ENCODE peak calls at places on chromosomes 2 and 18, in four cellular contexts. O, B, Y and A are unnamed samples.

GRCh38 chr18:8045160-8045885 is 478.2 kb downstream of the PTPRM start:
- DNase-seq in O (no peak), Y (no peak), B (no peak), A (no peak)

GRCh38 chr2:148177559-148177958 is 156.7 kb downstream of the MBD5 start:
- DNase-seq in O (no peak), Y (no peak), B (no peak), A (no peak)

GRCh38 chr2:208047840-208048239 is 22.5 kb upstream of the PLEKHM3 start:
- DNase-seq in B (no peak), Y (no peak), O (no peak), A (no peak)

GRCh38 chr2:69456950-69457445 is 19.8 kb upstream of the NFU1 start:
- DNase-seq in B (no peak), O (no peak), Y (no peak), A (no peak)

GRCh38 chr18:64919971-64920370 is 771.1 kb upstream of the LINC00305 start:
- DNase-seq in B (no peak), O (no peak), Y (no peak), A (no peak)

GRCh38 chr2:160390544-160391258 is 102.9 kb downstream of the RBMS1 start:
- DNase-seq in B (no peak), O (no peak), Y (no peak), A (no peak)

GRCh38 chr2:240398711-240399267 is 36.7 kb upstream of the GPC1 start:
- DNase-seq in B (no peak), Y (no peak), O (no peak), A (no peak)

GRCh38 chr2:80363330-80363729 is 58.8 kb upstream of the LRRTM1 start:
- DNase-seq in O (no peak), B (no peak), Y (no peak), A (no peak)

GRCh38 chr2:241770185-241770935 is 6.3 kb upstream of the GAL3ST2 start:
- DNase-seq in B (no peak), O (no peak), Y (no peak), A (peak)

GRCh38 chr2:145744541-145745386 is 1224.8 kb upstream of the ZEB2 start:
- DNase-seq in Y (peak), B (no peak), O (no peak), A (no peak)

GRCh38 chr2:145199052-145199451 is 679.1 kb upstream of the ZEB2 start:
- DNase-seq in O (no peak), B (no peak), Y (no peak), A (no peak)

GRCh38 chr2:179749210-179749609 is 112.2 kb downstream of the ZNF385B start:
- DNase-seq in Y (no peak), O (no peak), B (no peak), A (no peak)

GRCh38 chr2:126736133-126736874 is 80.3 kb downstream of the GYPC start:
- DNase-seq in Y (no peak), O (no peak), B (no peak), A (no peak)

GRCh38 chr2:46117379-46117778 is 179.8 kb upstream of the EPAS1 start:
- DNase-seq in Y (no peak), B (no peak), O (no peak), A (no peak)

GRCh38 chr2:235903803-235904637 is 264.2 kb downstream of the GBX2 start:
- DNase-seq in O (no peak), Y (no peak), B (no peak), A (no peak)

GRCh38 chr2:189698020-189698887 is 23.8 kb downstream of the ANKAR start:
- DNase-seq in O (no peak), B (no peak), Y (no peak), A (peak)

GRCh38 chr2:152336854-152337510 is 2.0 kb downstream of the FMNL2 start:
- DNase-seq in B (no peak), Y (peak), O (no peak), A (no peak)

GRCh38 chr2:123808243-123808642 is 216.8 kb upstream of the CNTNAP5 start:
- DNase-seq in B (no peak), O (no peak), Y (no peak), A (no peak)

GRCh38 chr2:44817673-44818335 is 123.7 kb upstream of the SIX3 start:
- DNase-seq in B (no peak), Y (no peak), O (no peak), A (no peak)

GRCh38 chr2:150028337-150028736 is 440.8 kb upstream of the MMADHC start:
- DNase-seq in B (no peak), Y (no peak), O (no peak), A (no peak)

GRCh38 chr2:16281451-16282330 is 341.3 kb downstream of the MYCN start:
- DNase-seq in O (no peak), Y (no peak), B (no peak), A (peak)